ENCODE peak calls at places on chromosome X, in four cellular contexts. K is HCT116, V is endothelial cell of umbilical vein, N is GM23248. E is an unnamed sample.

GRCh38 chrX:19063030-19063429 is 59.2 kb downstream of the ADGRG2 start:
- DNase-seq in V (no peak), K (no peak), N (peak; percentile 60), E (no peak)

GRCh38 chrX:118058924-118059323 is 57.7 kb downstream of the KLHL13 start:
- DNase-seq in K (no peak), V (no peak), N (no peak), E (no peak)

GRCh38 chrX:84475596-84475995 is 26.7 kb downstream of the HDX start:
- DNase-seq in V (no peak), K (no peak), N (no peak), E (no peak)

GRCh38 chrX:70398899-70399298 is 24.2 kb upstream of the GDPD2 start:
- DNase-seq in K (no peak), N (peak; percentile 2), V (peak; percentile 47), E (no peak)

GRCh38 chrX:17738737-17739535 is 1.6 kb downstream of the SCML1 start:
- DNase-seq in V (peak; percentile 0), N (peak; percentile 9), K (no peak), E (no peak)

GRCh38 chrX:119790977-119791436 is 423 bp downstream of the RPL39 start:
- DNase-seq in N (peak; percentile 69), K (no peak), V (peak; percentile 57), E (peak; percentile 38)

GRCh38 chrX:42096262-42096939 is 173.0 kb upstream of the CASK start:
- DNase-seq in K (peak; percentile 2), V (peak; percentile 51), N (peak; percentile 85), E (peak; percentile 77)

GRCh38 chrX:70033348-70033747 is 16.4 kb downstream of the AWAT2 start:
- DNase-seq in N (peak; percentile 48), V (peak; percentile 61), K (peak; percentile 12), E (no peak)

GRCh38 chrX:79117078-79117477 is 27.4 kb upstream of the GPR174 start:
- DNase-seq in N (no peak), V (no peak), K (no peak), E (no peak)

GRCh38 chrX:25019707-25020390 is 4.1 kb upstream of the ARX start:
- DNase-seq in N (no peak), K (no peak), V (no peak), E (no peak)
- TF ChIP-seq EZH2 in N (peak; percentile 38), K (no peak), V (peak; percentile 20), E (peak; percentile 48)

GRCh38 chrX:29528281-29528680 is 687.1 kb upstream of the MAGEB2 start:
- DNase-seq in N (no peak), K (no peak), V (no peak), E (no peak)
- H4K20me1 ChIP-seq in N (no peaks in the 10 kb centered on the region), K (no peaks in the 10 kb centered on the region), V (no peaks in the 10 kb centered on the region), E (no peaks in the 10 kb centered on the region)

DNA sequence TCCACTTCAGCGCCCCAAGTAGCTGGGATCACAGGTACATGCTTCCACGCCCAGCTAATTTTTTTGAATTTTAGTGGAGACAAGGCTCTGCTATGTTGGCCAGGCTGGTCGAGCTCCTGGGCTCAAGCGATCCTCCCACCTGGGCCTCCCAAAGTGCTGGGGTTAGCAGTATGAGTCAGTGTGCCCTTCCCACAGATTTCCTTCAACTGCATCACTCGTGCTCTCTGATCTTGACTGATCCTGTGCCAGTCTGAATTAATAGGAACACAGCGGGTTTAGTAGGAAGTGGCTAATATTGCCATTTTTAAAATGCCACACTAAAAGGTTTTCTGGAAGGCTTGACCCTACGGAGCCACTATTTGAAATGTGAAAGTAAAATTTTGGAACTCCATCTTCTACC is 4.3 kb upstream of the SHROOM2 start:
- DNase-seq in K (peak; percentile 15), V (no peak), N (no peak), E (no peak)
- H3K4me2 ChIP-seq in K (peak overlapping the region; percentile 23), V (no peak overlapping the region), N (no peak overlapping the region), E (no peak overlapping the region)

DNA sequence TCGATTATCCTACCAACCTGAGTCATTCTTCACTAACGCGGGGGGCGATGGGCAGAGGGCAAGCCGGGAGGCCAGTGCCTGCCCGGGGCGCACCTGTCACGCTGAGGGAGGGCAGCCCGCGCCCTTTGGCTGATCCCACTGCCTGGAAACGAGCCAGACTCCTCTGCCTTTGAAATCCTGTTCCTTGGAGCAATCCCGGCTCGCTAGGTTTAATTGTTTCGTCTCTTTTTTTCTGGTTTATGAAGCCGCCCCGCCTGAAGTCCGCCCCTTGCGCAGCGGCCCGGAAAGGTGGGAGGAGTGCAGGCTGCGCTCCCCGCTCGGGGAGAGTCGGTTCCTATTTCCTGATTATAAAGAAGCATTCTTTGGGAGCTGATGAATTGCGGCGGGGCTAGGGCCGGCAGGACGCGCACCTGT is 484.2 kb downstream of the BCOR start:
- DNase-seq in K (no peak), N (peak; percentile 9), V (peak; percentile 48), E (peak; percentile 74)
- TF ChIP-seq EZH2 in K (no peak), N (no peak), V (no peak), E (no peak)

DNA sequence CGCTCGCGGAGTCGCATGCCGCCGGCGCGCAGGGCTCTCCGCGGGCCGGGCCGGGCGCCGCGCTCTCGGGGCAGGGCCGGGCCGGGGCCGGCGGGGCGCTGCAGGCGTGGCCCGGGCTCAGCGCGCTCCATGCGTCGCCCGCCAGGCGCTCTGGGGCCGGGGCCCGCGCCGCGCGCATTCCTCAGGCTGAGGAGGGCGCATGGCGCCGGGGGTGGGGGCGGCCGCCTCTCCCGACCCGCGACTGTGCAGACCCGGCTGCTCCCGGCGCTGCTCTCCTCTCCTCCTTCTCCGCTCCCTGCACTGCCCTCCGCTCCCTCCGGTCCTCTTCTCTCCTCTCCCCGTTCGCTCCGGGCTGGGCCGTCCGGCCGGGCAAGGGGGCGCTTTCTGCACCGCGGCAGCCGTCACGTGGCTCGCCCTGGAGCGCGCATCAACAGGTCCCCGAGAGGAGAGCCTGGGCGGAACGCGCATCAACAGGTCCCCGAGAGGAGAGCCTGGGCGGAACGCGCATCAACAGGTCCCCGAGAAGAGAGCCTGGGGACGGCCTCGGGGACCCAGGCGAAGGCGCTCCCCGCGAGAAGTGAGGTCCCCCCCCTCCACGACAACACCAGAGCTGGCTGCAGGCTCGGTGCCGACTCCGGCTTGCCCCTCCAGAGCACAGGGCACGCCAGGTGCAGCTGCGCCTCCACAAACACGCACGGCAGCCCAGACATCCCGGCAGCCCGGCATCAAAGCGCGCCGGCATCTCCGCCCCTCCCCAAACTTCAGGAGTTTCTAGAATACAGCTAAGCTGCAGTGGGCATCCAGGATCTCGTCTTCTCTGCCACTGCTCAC is 12.9 kb downstream of the PPP2R3B start:
- DNase-seq in K (no peak), V (peak; percentile 58), N (peak; percentile 55), E (peak; percentile 58)
- H4K20me1 ChIP-seq in K (no peaks in the 10 kb centered on the region), V (no peaks in the 10 kb centered on the region), N (no peaks in the 10 kb centered on the region), E (peaks cover 20% of the 10 kb centered on the region)

GRCh38 chrX:81261576-81261975 is 59.7 kb downstream of the SH3BGRL start:
- DNase-seq in N (peak; percentile 56), V (no peak), K (no peak), E (no peak)
- H3K4me2 ChIP-seq in N (peak overlapping the region; percentile 48), V (no peak overlapping the region), K (no peak overlapping the region), E (no peak overlapping the region)

GRCh38 chrX:9379697-9380551 is 84.9 kb upstream of the TBL1X start:
- DNase-seq in K (peak; percentile 32), N (peak; percentile 70), V (no peak), E (peak; percentile 33)
- TF ChIP-seq EZH2 in K (no peak), N (no peak), V (no peak), E (no peak)

DNA sequence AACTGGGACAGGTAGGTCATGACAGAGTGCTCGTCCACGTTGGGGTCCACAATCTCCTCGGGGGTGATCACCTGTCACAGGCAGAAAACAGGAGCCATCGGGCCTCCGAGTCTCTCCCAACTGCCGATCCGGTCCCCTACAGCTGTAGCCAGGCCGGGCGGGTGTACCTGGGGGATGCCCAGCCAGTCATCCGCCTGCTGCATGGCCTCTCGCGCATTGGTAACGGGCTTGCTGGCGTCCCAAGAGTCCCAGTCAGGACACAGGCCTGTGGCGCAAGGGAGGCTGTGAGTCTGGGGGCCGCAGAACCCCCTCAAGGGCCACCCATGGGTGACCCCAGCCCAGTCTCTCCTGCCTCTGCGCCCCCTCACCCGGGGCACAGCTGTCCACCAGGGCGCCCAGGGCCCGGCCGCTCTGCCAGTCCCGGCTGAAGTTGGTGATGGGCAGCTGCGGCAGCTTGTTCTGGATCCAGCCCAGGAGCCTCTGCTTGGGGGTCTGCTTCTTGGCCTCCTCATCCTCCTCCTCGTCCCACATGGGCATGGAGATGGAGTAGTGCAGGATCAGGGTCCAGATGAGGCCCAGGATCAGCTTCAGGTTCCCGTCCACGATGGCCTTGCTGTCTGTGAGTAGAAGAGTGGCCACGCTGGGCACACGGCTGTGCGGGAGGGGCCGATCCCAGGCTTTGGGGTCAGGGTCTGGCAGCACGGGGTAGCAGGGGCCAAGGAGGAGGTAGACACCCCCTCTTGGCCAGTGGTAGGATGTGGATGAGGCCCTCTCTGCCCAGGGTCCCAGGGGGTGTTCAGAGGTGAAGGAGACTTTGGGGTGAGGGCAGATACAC is 6.7 kb downstream of the FLNA start:
- DNase-seq in N (no peak), K (no peak), V (no peak), E (no peak)
- H4K20me1 ChIP-seq in N (no peaks in the 10 kb centered on the region), K (peaks cover 2% of the 10 kb centered on the region), V (no peaks in the 10 kb centered on the region), E (peaks cover 11% of the 10 kb centered on the region)

DNA sequence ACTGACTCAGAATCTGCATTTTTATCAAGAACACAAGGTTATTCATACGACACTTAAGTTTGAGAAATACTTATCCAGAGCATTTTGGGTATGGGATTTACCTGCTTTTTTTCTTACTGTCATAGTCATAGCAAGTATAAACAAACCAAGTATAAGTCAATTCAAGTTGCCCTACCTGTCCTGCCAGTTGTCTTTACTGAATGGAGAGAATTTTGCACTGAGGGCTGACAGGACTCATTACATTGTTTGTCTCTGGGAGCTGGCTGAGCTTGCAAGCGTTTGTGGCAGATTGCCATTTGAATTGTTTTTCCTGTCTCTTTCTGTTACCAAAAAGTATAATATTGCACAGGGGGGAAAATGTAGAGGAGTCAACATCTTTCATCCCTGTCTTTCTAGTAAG is 278.9 kb upstream of the MAGEC2 start:
- DNase-seq in V (no peak), N (no peak), K (no peak), E (no peak)
- H3K4me2 ChIP-seq in V (no peak overlapping the region), N (no peak overlapping the region), K (no peak overlapping the region), E (no peak overlapping the region)

DNA sequence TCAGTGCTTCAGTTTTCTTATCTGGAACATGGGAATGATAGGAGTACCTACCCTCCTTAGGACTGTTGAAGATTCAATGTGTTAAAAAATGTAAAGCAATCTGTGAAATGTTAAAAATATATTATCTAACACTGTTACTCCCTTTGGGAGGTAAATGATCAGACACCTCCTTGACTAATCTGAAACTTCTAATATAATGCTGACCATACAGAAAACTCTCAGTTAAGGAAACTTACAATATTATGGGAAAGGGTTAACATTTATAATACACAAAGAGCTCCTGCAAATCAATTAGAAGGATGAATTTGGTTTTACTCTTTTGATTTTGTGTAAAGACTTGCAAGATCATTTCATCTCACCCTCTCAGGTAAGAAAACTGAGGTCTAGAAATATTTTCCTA is 1.6 kb upstream of the PFKFB1 start:
- DNase-seq in V (no peak), N (no peak), K (no peak), E (no peak)
- TF ChIP-seq EZH2 in V (no peak), N (no peak), K (no peak), E (no peak)